ENCODE peak calls at places on chromosome 15, in ten cellular contexts. O is heart left ventricle, X is heart right ventricle, F is right cardiac atrium, K is tibial artery, C is HCT116, Q is NT2/D1, J is neuronal stem cell, B is PC-3, Z is WERI-Rb-1. S is an unnamed sample.

GRCh38 chr15:66746231-66746605 is 44.2 kb downstream of the SMAD6 start:
- DNase-seq in O (peak; percentile 45), X (no peak), F (no peak), K (no peak), C (no peak), Q (no peak), J (no peak), B (no peak), Z (no peak), S (no peak)

GRCh38 chr15:70096215-70096974 is 1.3 kb downstream of the TLE3 start:
- DNase-seq in O (no peak), X (peak; percentile 41), F (peak; percentile 78), K (peak; percentile 82), C (no peak), Q (no peak), J (peak; percentile 76), B (peak; percentile 74), Z (no peak), S (peak; percentile 43)

GRCh38 chr15:47027322-47027946 is 689.9 kb upstream of the SEMA6D start:
- DNase-seq in O (no peak), X (no peak), F (peak; percentile 6), K (no peak), C (no peak), Q (peak; percentile 5), J (no peak), B (no peak), Z (peak; percentile 9), S (no peak)

GRCh38 chr15:31262143-31262530 is 64.5 kb upstream of the KLF13 start:
- DNase-seq in O (no peak), X (no peak), F (no peak), K (peak; percentile 43), C (no peak), Q (no peak), J (no peak), B (no peak), Z (no peak), S (no peak)

GRCh38 chr15:39270976-39271375 is 309.9 kb upstream of the THBS1 start:
- DNase-seq in O (no peak), X (no peak), F (no peak), K (no peak), C (no peak), Q (no peak), J (no peak), B (peak; percentile 73), Z (no peak), S (no peak)

GRCh38 chr15:68730491-68731317 is 90.0 kb downstream of the ANP32A start:
- DNase-seq in O (peak; percentile 59), X (peak; percentile 48), F (peak; percentile 75), K (no peak), C (peak; percentile 52), Q (peak; percentile 55), J (peak; percentile 27), B (peak; percentile 59), Z (peak; percentile 60), S (no peak)

GRCh38 chr15:93265046-93265658 is 176.1 kb upstream of the RGMA start:
- DNase-seq in O (no peak), X (no peak), F (no peak), K (no peak), C (no peak), Q (no peak), J (no peak), B (no peak), Z (no peak), S (no peak)

GRCh38 chr15:89664951-89665350 is 9.7 kb upstream of the KIF7 start:
- DNase-seq in O (no peak), X (no peak), F (no peak), K (no peak), C (no peak), Q (no peak), J (no peak), B (no peak), Z (no peak), S (no peak)

GRCh38 chr15:100780208-100780800 is 99.3 kb upstream of the ALDH1A3 start:
- DNase-seq in O (no peak), X (no peak), F (no peak), K (peak; percentile 53), C (no peak), Q (no peak), J (no peak), B (no peak), Z (no peak), S (no peak)

GRCh38 chr15:66714543-66714981 is 12.5 kb downstream of the SMAD6 start:
- DNase-seq in O (peak; percentile 16), X (no peak), F (no peak), K (no peak), C (no peak), Q (no peak), J (no peak), B (no peak), Z (no peak), S (no peak)

GRCh38 chr15:73677146-73677607 is 7.0 kb upstream of the CD276 start:
- DNase-seq in O (peak; percentile 54), X (no peak), F (peak; percentile 75), K (peak; percentile 84), C (peak; percentile 51), Q (no peak), J (peak; percentile 56), B (peak; percentile 81), Z (peak; percentile 61), S (no peak)

DNA sequence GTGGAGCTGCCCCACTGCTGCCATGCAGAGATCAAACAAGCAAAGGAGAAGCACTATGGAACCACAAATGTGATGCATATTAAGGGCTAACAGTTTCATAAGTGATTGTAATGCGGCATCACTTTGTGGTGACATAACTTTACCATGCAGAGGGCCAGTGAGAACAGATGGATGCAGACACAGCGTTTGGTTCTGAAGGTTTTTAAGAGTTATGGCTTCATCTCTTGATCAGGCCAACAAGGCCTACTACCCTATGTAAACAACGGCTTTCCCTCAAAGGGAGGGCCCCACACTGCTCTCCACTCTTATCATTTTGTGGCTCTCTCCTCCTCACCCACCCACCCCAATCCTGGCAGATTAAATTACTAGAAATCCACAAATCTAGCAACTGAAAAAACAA is 13.4 kb downstream of the NR2E3 start:
- DNase-seq in O (no peak), X (no peak), F (no peak), K (no peak), C (no peak), Q (no peak), J (no peak), B (no peak), Z (no peak), S (no peak)
- H3K9me3 ChIP-seq in O (peaks cover 48% of the 10 kb centered on the region), X (no peaks in the 10 kb centered on the region), F (peaks cover 3% of the 10 kb centered on the region), K (no peaks in the 10 kb centered on the region), C (no peaks in the 10 kb centered on the region), Q (peaks cover 50% of the 10 kb centered on the region), J (peaks cover 40% of the 10 kb centered on the region), B (peaks cover 7% of the 10 kb centered on the region), Z (peaks cover 18% of the 10 kb centered on the region), S (peaks cover 3% of the 10 kb centered on the region)

GRCh38 chr15:65329991-65330735 is 25.7 kb downstream of the RNU5B-1 start:
- DNase-seq in O (no peak), X (no peak), F (no peak), K (no peak), C (no peak), Q (no peak), J (no peak), B (no peak), Z (no peak), S (no peak)
- H3K9me3 ChIP-seq in O (no peaks in the 10 kb centered on the region), X (no peaks in the 10 kb centered on the region), F (no peaks in the 10 kb centered on the region), K (no peaks in the 10 kb centered on the region), C (no peaks in the 10 kb centered on the region), Q (no peaks in the 10 kb centered on the region), J (no peaks in the 10 kb centered on the region), B (no peaks in the 10 kb centered on the region), Z (no peaks in the 10 kb centered on the region), S (no peaks in the 10 kb centered on the region)

DNA sequence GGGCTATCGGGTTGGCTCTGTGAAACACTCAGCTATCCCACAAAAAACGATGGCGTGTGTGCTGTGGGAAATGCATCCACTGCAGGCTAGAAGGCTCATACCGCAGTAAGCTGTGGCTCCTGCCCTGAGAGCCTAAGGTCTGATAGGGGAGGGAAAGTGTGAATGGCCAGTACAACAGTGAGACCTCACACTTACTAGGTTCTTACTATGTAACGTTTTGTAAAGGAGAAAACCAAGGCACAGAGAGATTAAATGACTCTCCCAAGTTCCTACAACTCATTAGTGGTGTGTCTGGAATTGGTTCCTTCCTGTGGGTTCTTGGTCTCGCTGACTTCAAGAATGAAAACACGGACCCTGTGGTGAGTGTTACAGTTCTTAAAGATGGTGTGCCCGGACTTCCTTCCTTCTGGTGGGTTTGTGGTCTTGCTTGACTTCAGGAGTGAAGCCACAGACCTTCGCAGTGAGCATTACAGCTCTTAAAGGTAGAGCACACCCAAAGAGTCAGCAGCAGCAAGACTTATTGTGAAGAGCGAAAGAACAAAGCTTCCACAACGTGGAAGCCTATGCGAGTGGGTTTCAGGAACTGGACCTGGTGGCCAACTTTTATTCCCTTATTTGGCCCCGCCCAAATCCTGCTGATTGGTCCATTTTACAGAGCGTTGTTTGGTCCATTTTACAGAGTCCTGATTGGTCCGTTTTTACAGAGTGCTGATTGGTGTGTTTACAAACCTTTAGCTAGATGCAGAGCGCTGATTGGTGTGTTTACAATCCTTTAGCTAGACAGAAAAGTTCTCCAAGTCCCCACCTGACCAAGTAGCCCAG is 161.7 kb downstream of the POLR2M start:
- DNase-seq in O (no peak), X (no peak), F (no peak), K (no peak), C (no peak), Q (no peak), J (no peak), B (no peak), Z (no peak), S (no peak)
- H3K9me3 ChIP-seq in O (no peaks in the 10 kb centered on the region), X (no peaks in the 10 kb centered on the region), F (no peaks in the 10 kb centered on the region), K (no peaks in the 10 kb centered on the region), C (no peaks in the 10 kb centered on the region), Q (peaks cover 13% of the 10 kb centered on the region), J (no peaks in the 10 kb centered on the region), B (no peaks in the 10 kb centered on the region), Z (no peaks in the 10 kb centered on the region), S (no peaks in the 10 kb centered on the region)

GRCh38 chr15:34102175-34102925 is 467 bp downstream of the PGBD4 start:
- DNase-seq in O (no peak), X (no peak), F (no peak), K (no peak), C (no peak), Q (no peak), J (no peak), B (no peak), Z (no peak), S (no peak)

GRCh38 chr15:34109775-34110663 is 8.1 kb downstream of the PGBD4 start:
- DNase-seq in O (no peak), X (no peak), F (no peak), K (no peak), C (peak; percentile 29), Q (peak; percentile 11), J (no peak), B (peak; percentile 63), Z (peak; percentile 25), S (no peak)

GRCh38 chr15:34101366-34102174 is at the start of the genes EMC7 and PGBD4:
- DNase-seq in O (peak; percentile 99), X (peak; percentile 98), F (peak; percentile 99), K (peak; percentile 99), C (peak; percentile 97), Q (peak; percentile 84), J (peak; percentile 96), B (peak; percentile 99), Z (peak; percentile 99), S (peak; percentile 99)

GRCh38 chr15:34107315-34107714 is 5.4 kb downstream of the PGBD4 start:
- DNase-seq in O (no peak), X (no peak), F (no peak), K (no peak), C (no peak), Q (no peak), J (no peak), B (no peak), Z (no peak), S (no peak)

DNA sequence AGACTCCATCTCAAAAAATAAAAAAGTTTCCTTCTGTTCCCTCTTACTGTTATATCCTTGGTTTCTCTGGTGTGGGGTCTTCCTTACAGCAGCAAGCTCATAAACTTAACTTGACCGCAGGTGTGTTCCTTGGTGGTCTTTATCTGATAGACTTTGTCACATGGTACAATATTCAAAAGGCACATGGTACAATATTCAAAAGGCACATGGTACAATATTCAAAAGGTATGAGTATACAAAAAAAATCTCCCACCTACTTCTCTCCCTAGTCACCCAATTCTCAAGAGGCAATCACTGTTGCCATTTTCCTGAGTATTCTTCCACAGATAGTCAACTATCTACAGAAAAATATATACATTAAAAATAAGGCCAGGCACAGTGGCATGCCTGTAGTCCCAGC is 4.5 kb downstream of the PGBD4 start:
- DNase-seq in O (no peak), X (no peak), F (no peak), K (no peak), C (no peak), Q (no peak), J (no peak), B (no peak), Z (no peak), S (no peak)
- H3K9me3 ChIP-seq in O (no peaks in the 10 kb centered on the region), X (no peaks in the 10 kb centered on the region), F (no peaks in the 10 kb centered on the region), K (no peaks in the 10 kb centered on the region), C (no peaks in the 10 kb centered on the region), Q (peaks cover 5% of the 10 kb centered on the region), J (no peaks in the 10 kb centered on the region), B (no peaks in the 10 kb centered on the region), Z (peaks cover 5% of the 10 kb centered on the region), S (no peaks in the 10 kb centered on the region)

S was measured in T-helper 17 cell.